ENCODE peak calls at places on chromosomes 16 and 17, in six cellular contexts. R, Q, D, A, O and T are unnamed samples.

GRCh38 chr17:83124871-83125514 is 45.6 kb downstream of the METRNL start:
- DNase-seq in R (no peak), Q (no peak), D (peak; percentile 7), A (no peak), O (peak; percentile 29), T (no peak)

GRCh38 chr17:72775237-72775636 is 317.3 kb downstream of the SLC39A11 start:
- DNase-seq in R (no peak), Q (no peak), D (no peak), A (no peak), O (no peak), T (no peak)

GRCh38 chr17:14373587-14374259 is 72.8 kb downstream of the HS3ST3B1 start:
- DNase-seq in R (no peak), Q (no peak), D (no peak), A (no peak), O (no peak), T (no peak)

GRCh38 chr16:4613636-4614570 is 785 bp downstream of the UBALD1 start:
- DNase-seq in R (no peak), Q (no peak), D (no peak), A (no peak), O (peak; percentile 34), T (no peak)

GRCh38 chr16:90031931-90032663 is 12.8 kb upstream of the DBNDD1 start:
- DNase-seq in R (no peak), Q (no peak), D (no peak), A (no peak), O (no peak), T (no peak)

GRCh38 chr17:79617740-79618382 is 7.0 kb upstream of the RBFOX3 start:
- DNase-seq in R (no peak), Q (no peak), D (no peak), A (peak; percentile 4), O (no peak), T (no peak)

GRCh38 chr17:62648954-62649294 is 21.5 kb downstream of the MRC2 start:
- DNase-seq in R (no peak), Q (no peak), D (peak; percentile 0), A (no peak), O (peak; percentile 56), T (no peak)

GRCh38 chr17:66777689-66778225 is 57.2 kb upstream of the CACNG5 start:
- DNase-seq in R (no peak), Q (no peak), D (no peak), A (peak; percentile 63), O (peak; percentile 95), T (no peak)

GRCh38 chr17:75130059-75130631 is 1.4 kb downstream of the NT5C start:
- DNase-seq in R (no peak), Q (no peak), D (no peak), A (no peak), O (no peak), T (no peak)

GRCh38 chr17:45052052-45052772 is 780 bp upstream of the DCAKD start:
- DNase-seq in R (no peak), Q (no peak), D (no peak), A (peak; percentile 53), O (peak; percentile 67), T (no peak)

GRCh38 chr16:55478827-55479559 is at the start of gene MMP2:
- DNase-seq in R (no peak), Q (no peak), D (no peak), A (peak; percentile 76), O (peak; percentile 90), T (no peak)

GRCh38 chr17:47728214-47728877 is 4.7 kb upstream of the TBX21 start:
- DNase-seq in R (no peak), Q (no peak), D (no peak), A (no peak), O (no peak), T (no peak)

GRCh38 chr17:80649672-80650338 is 105.2 kb downstream of the RPTOR start:
- DNase-seq in R (no peak), Q (peak; percentile 63), D (no peak), A (peak; percentile 51), O (peak; percentile 85), T (peak; percentile 45)

GRCh38 chr17:77995146-77995852 is 36.8 kb downstream of the TNRC6C start:
- DNase-seq in R (no peak), Q (no peak), D (no peak), A (no peak), O (no peak), T (no peak)

GRCh38 chr17:10547351-10547750 is 2.1 kb downstream of the MYH2 start:
- DNase-seq in R (no peak), Q (no peak), D (no peak), A (no peak), O (no peak), T (no peak)

GRCh38 chr17:2694381-2695242 is 17.0 kb downstream of the CLUH start:
- DNase-seq in R (peak; percentile 89), Q (no peak), D (peak; percentile 5), A (no peak), O (no peak), T (no peak)

GRCh38 chr16:54923055-54923473 is 7.6 kb upstream of the IRX5 start:
- DNase-seq in R (no peak), Q (no peak), D (no peak), A (no peak), O (no peak), T (no peak)

GRCh38 chr16:87435399-87436224 is 43.5 kb downstream of the MAP1LC3B start:
- DNase-seq in R (no peak), Q (no peak), D (no peak), A (no peak), O (no peak), T (peak; percentile 84)

GRCh38 chr16:3980311-3981111 is 100.0 kb upstream of the CREBBP start:
- DNase-seq in R (no peak), Q (no peak), D (no peak), A (no peak), O (no peak), T (no peak)

GRCh38 chr16:87178177-87178863 is 138.9 kb downstream of the C16orf95 start:
- DNase-seq in R (no peak), Q (no peak), D (no peak), A (no peak), O (peak; percentile 49), T (no peak)

GRCh38 chr16:68658258-68658973 is 13.3 kb downstream of the CDH3 start:
- DNase-seq in R (no peak), Q (peak; percentile 83), D (no peak), A (no peak), O (no peak), T (no peak)

GRCh38 chr17:5078106-5079028 is at the start of gene ZFP3:
- DNase-seq in R (no peak), Q (no peak), D (peak; percentile 33), A (peak; percentile 87), O (peak; percentile 80), T (peak; percentile 24)

GRCh38 chr17:27506348-27507218 is 50.3 kb downstream of the KSR1 start:
- DNase-seq in R (no peak), Q (no peak), D (no peak), A (peak; percentile 10), O (peak; percentile 82), T (no peak)

GRCh38 chr17:4631836-4632582 is 9.5 kb downstream of the ALOX15 start:
- DNase-seq in R (no peak), Q (no peak), D (no peak), A (peak; percentile 30), O (peak; percentile 80), T (no peak)

GRCh38 chr16:930511-930910 is 40.3 kb downstream of the LMF1 start:
- DNase-seq in R (no peak), Q (no peak), D (no peak), A (no peak), O (no peak), T (no peak)

GRCh38 chr17:61325382-61326073 is 74.1 kb upstream of the TBX2 start:
- DNase-seq in R (no peak), Q (no peak), D (no peak), A (no peak), O (no peak), T (no peak)

GRCh38 chr16:23385441-23385840 is 67.5 kb downstream of the COG7 start:
- DNase-seq in R (no peak), Q (no peak), D (no peak), A (no peak), O (no peak), T (no peak)

GRCh38 chr16:88759976-88760350 is 25.1 kb downstream of the PIEZO1 start:
- DNase-seq in R (no peak), Q (no peak), D (no peak), A (no peak), O (no peak), T (no peak)
- H3K27ac ChIP-seq in R (peak overlapping the region; percentile 20), Q (no peak overlapping the region), D (no peak overlapping the region), A (no peak overlapping the region), O (no peak overlapping the region), T (no peak overlapping the region)

DNA sequence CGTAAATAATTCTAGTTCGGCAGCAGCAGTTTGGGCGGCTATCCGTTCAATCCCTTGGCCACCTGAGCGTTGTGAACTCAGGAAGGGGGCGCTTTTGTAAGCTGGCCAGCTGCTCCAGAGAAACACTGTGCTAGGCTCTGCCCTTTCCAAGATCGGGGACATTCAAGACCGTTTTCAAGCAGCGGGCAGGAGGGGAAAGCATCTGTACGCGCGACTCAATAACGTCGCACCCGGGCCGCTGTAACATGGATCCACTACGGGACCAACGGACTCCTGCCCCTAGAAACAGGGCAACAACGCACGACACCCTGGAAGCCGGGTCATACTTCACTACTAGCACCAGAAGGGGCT is 463 bp downstream of the TOP2A start:
- DNase-seq in R (no peak), Q (no peak), D (no peak), A (no peak), O (peak; percentile 51), T (no peak)
- TF ChIP-seq CTCF in R (no peak), Q (peak; percentile 3), D (no peak), A (no peak), O (no peak), T (no peak)

GRCh38 chr16:66578596-66579531 is at the start of gene CMTM2:
- DNase-seq in R (no peak), Q (no peak), D (no peak), A (no peak), O (no peak), T (no peak)

GRCh38 chr16:66585477-66586239 is 6.4 kb downstream of the CMTM2 start:
- DNase-seq in R (no peak), Q (no peak), D (no peak), A (peak; percentile 46), O (no peak), T (no peak)

GRCh38 chr16:66581246-66581952 is 2.1 kb downstream of the CMTM2 start:
- DNase-seq in R (no peak), Q (no peak), D (no peak), A (no peak), O (no peak), T (no peak)

GRCh38 chr16:66576306-66576705 is 3.0 kb upstream of the CMTM2 start:
- DNase-seq in R (no peak), Q (no peak), D (no peak), A (no peak), O (no peak), T (no peak)

GRCh38 chr16:66580605-66581209 is 1.4 kb downstream of the CMTM2 start:
- DNase-seq in R (no peak), Q (no peak), D (no peak), A (no peak), O (no peak), T (peak; percentile 53)
- H3K27ac ChIP-seq in R (no peak overlapping the region), Q (no peak overlapping the region), D (peak overlapping the region; percentile 57), A (no peak overlapping the region), O (no peak overlapping the region), T (peak overlapping the region; percentile 11)

GRCh38 chr16:50668368-50669008 is 12.6 kb downstream of the SNX20 start:
- DNase-seq in R (no peak), Q (no peak), D (no peak), A (no peak), O (no peak), T (no peak)
- TF ChIP-seq CTCF in R (no peak), Q (no peak), D (no peak), A (no peak), O (no peak), T (no peak)